ENCODE peak calls at places on chromosomes 6 and 20, in five cellular contexts. P is caudate nucleus, R is heart right ventricle, J is SHP77, L is IMR-90. H is an unnamed sample.

GRCh38 chr6:4384638-4385036 is 249.3 kb upstream of the ECI2 start:
- DNase-seq in P (no peak), R (no peak), J (no peak), L (no peak), H (no peak)

GRCh38 chr20:48674461-48674860 is 153.3 kb downstream of the PREX1 start:
- DNase-seq in P (no peak), R (no peak), J (no peak), L (no peak), H (no peak)

GRCh38 chr6:7414811-7415210 is 25.2 kb downstream of the RIOK1 start:
- DNase-seq in P (no peak), R (no peak), J (no peak), L (peak), H (peak)

GRCh38 chr20:44142416-44142815 is 44.6 kb downstream of the JPH2 start:
- DNase-seq in P (no peak), R (no peak), J (no peak), L (peak), H (no peak)

GRCh38 chr6:119333707-119334295 is 15.8 kb downstream of the MAN1A1 start:
- DNase-seq in P (no peak), R (no peak), J (peak), L (no peak), H (peak)

GRCh38 chr20:62766716-62767115 is 29.6 kb upstream of the MRGBP start:
- DNase-seq in P (no peak), R (no peak), J (no peak), L (no peak), H (no peak)

GRCh38 chr20:24018796-24019195 is 30.2 kb upstream of the GGTLC1 start:
- DNase-seq in P (no peak), R (no peak), J (no peak), L (no peak), H (peak)

GRCh38 chr6:17280552-17281090 is 540 bp upstream of the RBM24 start:
- DNase-seq in P (peak), R (peak), J (no peak), L (no peak), H (peak)

GRCh38 chr6:169622618-169623017 is 79.2 kb downstream of the WDR27 start:
- DNase-seq in P (no peak), R (no peak), J (no peak), L (peak), H (no peak)

GRCh38 chr6:16805190-16805860 is 44.1 kb upstream of the ATXN1 start:
- DNase-seq in P (no peak), R (no peak), J (no peak), L (no peak), H (no peak)

GRCh38 chr6:113416166-113416565 is 441.0 kb upstream of the MARCKS start:
- DNase-seq in P (no peak), R (no peak), J (no peak), L (peak), H (no peak)

GRCh38 chr20:62852196-62852595 is 9.4 kb downstream of the TCFL5 start:
- DNase-seq in P (no peak), R (no peak), J (no peak), L (no peak), H (no peak)

GRCh38 chr6:158328446-158328845 is 16.2 kb downstream of the TULP4 start:
- DNase-seq in P (no peak), R (no peak), J (no peak), L (no peak), H (no peak)

GRCh38 chr20:23774081-23774480 is 23.3 kb upstream of the CST1 start:
- DNase-seq in P (no peak), R (no peak), J (no peak), L (no peak), H (peak)

GRCh38 chr6:79232696-79233462 is 1.6 kb downstream of the HMGN3 start:
- DNase-seq in P (no peak), R (no peak), J (no peak), L (no peak), H (no peak)

GRCh38 chr20:12970372-12970821 is 38.4 kb upstream of the SPTLC3 start:
- DNase-seq in P (no peak), R (no peak), J (no peak), L (peak), H (peak)

GRCh38 chr6:14456941-14457340 is 339.4 kb downstream of the CD83 start:
- DNase-seq in P (no peak), R (no peak), J (no peak), L (no peak), H (no peak)

GRCh38 chr6:162750776-162751175 is 23.0 kb downstream of the PACRG start:
- DNase-seq in P (no peak), R (no peak), J (no peak), L (peak), H (peak)

GRCh38 chr6:70651326-70651905 is 16.3 kb upstream of the SMAP1 start:
- DNase-seq in P (no peak), R (no peak), J (no peak), L (no peak), H (no peak)

GRCh38 chr20:59814835-59815340 is 118.5 kb downstream of the SYCP2 start:
- DNase-seq in P (no peak), R (no peak), J (no peak), L (no peak), H (no peak)

GRCh38 chr6:38771111-38771694 is 56.1 kb downstream of the DNAH8 start:
- DNase-seq in P (no peak), R (no peak), J (no peak), L (no peak), H (peak)

GRCh38 chr6:167130712-167131684 is 8.1 kb downstream of the CCR6 start:
- DNase-seq in P (no peak), R (no peak), J (no peak), L (no peak), H (no peak)

GRCh38 chr6:169654590-169655391 is 47.0 kb downstream of the WDR27 start:
- DNase-seq in P (peak), R (no peak), J (no peak), L (peak), H (peak)

GRCh38 chr20:62795023-62795761 is 1.1 kb upstream of the MRGBP start:
- DNase-seq in P (peak), R (peak), J (peak), L (peak), H (peak)

GRCh38 chr6:133436652-133437051 is 195.5 kb downstream of the EYA4 start:
- DNase-seq in P (no peak), R (no peak), J (no peak), L (peak), H (peak)

GRCh38 chr6:54191460-54191859 is 80.2 kb downstream of the MLIP start:
- DNase-seq in P (no peak), R (no peak), J (peak), L (peak), H (peak)

GRCh38 chr6:166488081-166488685 is 98.3 kb downstream of the RAMACL start:
- DNase-seq in P (no peak), R (peak), J (no peak), L (peak), H (no peak)

GRCh38 chr20:56400001-56400640 is 7.7 kb downstream of the CSTF1 start:
- DNase-seq in P (no peak), R (no peak), J (peak), L (peak), H (peak)

GRCh38 chr6:31585531-31585930 is 546 bp upstream of the LST1 start:
- DNase-seq in P (no peak), R (no peak), J (no peak), L (no peak), H (peak)

H was measured in ELR.